ENCODE peak calls at places on chromosomes 1 and 21, in ten cellular contexts. E is midbrain; N is 8988T; M is transverse colon; J is stimulated activated CD8-positive, alpha-beta memory T cell treated with anti-CD3 and anti-CD28 coated beads, Interleukin-15, amount 100 ng/mL, for 24 hours; W is bronchial epithelial cell; Z is T follicular helper cell; Q is Kasumi-1; C is T-helper 17 cell; S is upper lobe of right lung. P is an unnamed sample.
A peak's percentile ranks its signal among the peaks of the same experiment; 100 is the strongest.

GRCh38 chr1:39046811-39047210 is 20.7 kb downstream of the NDUFS5 start:
- DNase-seq in E (no peak), N (no peak), M (no peak), J (no peak), W (no peak), Z (no peak), Q (no peak), C (no peak), S (peak; percentile 6), P (no peak)

GRCh38 chr21:26389971-26390641 is 183.0 kb downstream of the CYYR1 start:
- DNase-seq in E (no peak), N (no peak), M (no peak), J (no peak), W (peak; percentile 100), Z (no peak), Q (peak; percentile 96), C (no peak), S (no peak), P (peak; percentile 4)

GRCh38 chr1:31640964-31641363 is 3.7 kb downstream of the PEF1 start:
- DNase-seq in E (no peak), N (no peak), M (no peak), J (no peak), W (no peak), Z (no peak), Q (no peak), C (no peak), S (no peak), P (no peak)

GRCh38 chr1:113456967-113457366 is 66.7 kb downstream of the MAGI3 start:
- DNase-seq in E (peak; percentile 20), N (peak; percentile 24), M (no peak), J (no peak), W (peak; percentile 98), Z (no peak), Q (no peak), C (no peak), S (no peak), P (peak; percentile 14)

GRCh38 chr1:5895446-5896406 is 96.5 kb downstream of the NPHP4 start:
- DNase-seq in E (no peak), N (no peak), M (no peak), J (no peak), W (no peak), Z (no peak), Q (no peak), C (no peak), S (no peak), P (no peak)

GRCh38 chr1:114009393-114009792 is 30.1 kb downstream of the OLFML3 start:
- DNase-seq in E (no peak), N (no peak), M (no peak), J (no peak), W (peak; percentile 56), Z (no peak), Q (no peak), C (no peak), S (no peak), P (no peak)

GRCh38 chr1:43270421-43271095 is 775 bp downstream of the TMEM125 start:
- DNase-seq in E (no peak), N (no peak), M (peak; percentile 92), J (no peak), W (peak; percentile 80), Z (no peak), Q (no peak), C (no peak), S (peak; percentile 92), P (no peak)

GRCh38 chr1:248853023-248853422 is 5.9 kb downstream of the ZNF692 start:
- DNase-seq in E (no peak), N (no peak), M (no peak), J (no peak), W (no peak), Z (no peak), Q (no peak), C (no peak), S (no peak), P (no peak)

GRCh38 chr1:154466136-154466665 is 35.8 kb upstream of the TDRD10 start:
- DNase-seq in E (no peak), N (no peak), M (no peak), J (no peak), W (no peak), Z (no peak), Q (no peak), C (no peak), S (peak; percentile 6), P (no peak)

GRCh38 chr1:198878566-198878965 is 239.7 kb downstream of the PTPRC start:
- DNase-seq in E (no peak), N (no peak), M (no peak), J (no peak), W (peak; percentile 13), Z (no peak), Q (no peak), C (no peak), S (no peak), P (no peak)

GRCh38 chr1:209653915-209654351 is 1.7 kb upstream of the LAMB3 start:
- DNase-seq in E (no peak), N (no peak), M (peak; percentile 56), J (no peak), W (peak; percentile 95), Z (no peak), Q (no peak), C (no peak), S (no peak), P (no peak)

GRCh38 chr1:24965571-24965930 is 35.5 kb upstream of the RUNX3 start:
- DNase-seq in E (no peak), N (no peak), M (no peak), J (no peak), W (no peak), Z (no peak), Q (no peak), C (no peak), S (no peak), P (no peak)

GRCh38 chr1:108832929-108833328 is 24.0 kb downstream of the AKNAD1 start:
- DNase-seq in E (no peak), N (no peak), M (no peak), J (no peak), W (no peak), Z (no peak), Q (no peak), C (no peak), S (no peak), P (no peak)

GRCh38 chr1:23098463-23099170 is 70.0 kb downstream of the LUZP1 start:
- DNase-seq in E (peak; percentile 77), N (no peak), M (peak; percentile 65), J (no peak), W (peak; percentile 68), Z (peak; percentile 47), Q (peak; percentile 87), C (peak; percentile 38), S (no peak), P (peak; percentile 80)

GRCh38 chr1:91217911-91218310 is 186.7 kb downstream of the HFM1 start:
- DNase-seq in E (no peak), N (no peak), M (no peak), J (no peak), W (no peak), Z (no peak), Q (no peak), C (no peak), S (no peak), P (no peak)

GRCh38 chr21:34811368-34811767 is 142.6 kb downstream of the CLIC6 start:
- DNase-seq in E (no peak), N (no peak), M (no peak), J (no peak), W (no peak), Z (no peak), Q (no peak), C (no peak), S (no peak), P (no peak)

GRCh38 chr1:15786581-15786980 is 20.9 kb downstream of the UQCRHL start:
- DNase-seq in E (no peak), N (no peak), M (no peak), J (no peak), W (no peak), Z (no peak), Q (no peak), C (no peak), S (no peak), P (no peak)

GRCh38 chr1:236059011-236059410 is 5.9 kb downstream of the NID1 start:
- DNase-seq in E (no peak), N (no peak), M (no peak), J (no peak), W (no peak), Z (no peak), Q (no peak), C (no peak), S (no peak), P (no peak)

GRCh38 chr1:4380564-4381168 is 273.7 kb upstream of the AJAP1 start:
- DNase-seq in E (no peak), N (no peak), M (no peak), J (no peak), W (peak; percentile 51), Z (no peak), Q (no peak), C (no peak), S (no peak), P (no peak)

GRCh38 chr1:113981962-113982931 is 3.0 kb downstream of the OLFML3 start:
- DNase-seq in E (peak; percentile 5), N (no peak), M (peak; percentile 53), J (no peak), W (peak; percentile 34), Z (no peak), Q (peak; percentile 7), C (no peak), S (peak; percentile 72), P (peak; percentile 30)

GRCh38 chr1:42932442-42932941 is 26.2 kb downstream of the SLC2A1 start:
- DNase-seq in E (no peak), N (no peak), M (no peak), J (no peak), W (no peak), Z (no peak), Q (no peak), C (no peak), S (peak; percentile 47), P (no peak)

GRCh38 chr1:39089811-39090519 is 63.8 kb downstream of the NDUFS5 start:
- DNase-seq in E (peak; percentile 49), N (no peak), M (no peak), J (no peak), W (no peak), Z (no peak), Q (no peak), C (peak; percentile 23), S (no peak), P (peak; percentile 40)

GRCh38 chr1:81172483-81172882 is 628.3 kb upstream of the ADGRL2 start:
- DNase-seq in E (no peak), N (no peak), M (no peak), J (no peak), W (no peak), Z (no peak), Q (no peak), C (no peak), S (no peak), P (no peak)

GRCh38 chr1:818611-819291 is 105.0 kb upstream of the SAMD11 start:
- DNase-seq in E (no peak), N (no peak), M (no peak), J (no peak), W (no peak), Z (no peak), Q (no peak), C (no peak), S (no peak), P (peak; percentile 28)

GRCh38 chr1:37793773-37794371 is at the start of gene MANEAL:
- DNase-seq in E (peak; percentile 61), N (peak; percentile 70), M (peak; percentile 51), J (no peak), W (peak; percentile 20), Z (no peak), Q (peak; percentile 50), C (no peak), S (peak; percentile 82), P (no peak)

GRCh38 chr1:199007423-199007822 is 368.6 kb downstream of the PTPRC start:
- DNase-seq in E (no peak), N (no peak), M (no peak), J (no peak), W (peak; percentile 18), Z (no peak), Q (peak; percentile 75), C (no peak), S (no peak), P (no peak)

GRCh38 chr1:224726783-224727182 is 110.7 kb downstream of the CNIH3 start:
- DNase-seq in E (no peak), N (no peak), M (no peak), J (no peak), W (peak; percentile 90), Z (no peak), Q (no peak), C (no peak), S (peak; percentile 77), P (peak; percentile 27)

GRCh38 chr1:177368255-177368654 is 197.5 kb downstream of the BRINP2 start:
- DNase-seq in E (no peak), N (no peak), M (no peak), J (no peak), W (peak; percentile 44), Z (no peak), Q (no peak), C (no peak), S (no peak), P (no peak)